ENCODE peak calls at places on chromosome 1, in four cellular contexts. One of them, this sample, is unnamed.
A peak's percentile ranks its signal among the peaks of the same experiment; 100 is the strongest.

GRCh38 chr1:19057182-19057779 is 100.8 kb upstream of the IFFO2 start:
- DNase-seq in dorsolateral prefrontal cortex: no peak
- DNase-seq in astrocyte: no peak
- DNase-seq in mesendoderm: no peak
- DNase-seq in this sample: no peak

GRCh38 chr1:63908016-63908415 is 134.2 kb downstream of the ROR1 start:
- DNase-seq in astrocyte: no peak
- DNase-seq in mesendoderm: peak; percentile 52
- DNase-seq in dorsolateral prefrontal cortex: no peak
- DNase-seq in this sample: no peak

GRCh38 chr1:35211113-35211399 is 18.1 kb upstream of the SFPQ start:
- DNase-seq in dorsolateral prefrontal cortex: no peak
- DNase-seq in mesendoderm: no peak
- DNase-seq in astrocyte: no peak
- DNase-seq in this sample: no peak

GRCh38 chr1:93715529-93716126 is 34.0 kb upstream of the BCAR3 start:
- DNase-seq in astrocyte: peak; percentile 82
- DNase-seq in dorsolateral prefrontal cortex: no peak
- DNase-seq in mesendoderm: peak; percentile 90
- DNase-seq in this sample: no peak

GRCh38 chr1:238537641-238538040 is 646.9 kb upstream of the ZP4 start:
- DNase-seq in dorsolateral prefrontal cortex: no peak
- DNase-seq in astrocyte: no peak
- DNase-seq in mesendoderm: no peak
- DNase-seq in this sample: no peak

GRCh38 chr1:178574345-178574744 is 61.4 kb downstream of the TEX35 start:
- DNase-seq in mesendoderm: no peak
- DNase-seq in dorsolateral prefrontal cortex: no peak
- DNase-seq in astrocyte: no peak
- DNase-seq in this sample: no peak

GRCh38 chr1:1437904-1438376 is 2.5 kb downstream of the VWA1 start:
- DNase-seq in dorsolateral prefrontal cortex: no peak
- DNase-seq in mesendoderm: no peak
- DNase-seq in astrocyte: no peak
- DNase-seq in this sample: no peak

GRCh38 chr1:246214708-246215504 is 292.2 kb downstream of the SMYD3 start:
- DNase-seq in mesendoderm: no peak
- DNase-seq in astrocyte: peak; percentile 94
- DNase-seq in dorsolateral prefrontal cortex: no peak
- DNase-seq in this sample: no peak

GRCh38 chr1:8121261-8122159 is 95.4 kb upstream of the ERRFI1 start:
- DNase-seq in astrocyte: peak; percentile 98
- DNase-seq in dorsolateral prefrontal cortex: no peak
- DNase-seq in mesendoderm: peak; percentile 61
- DNase-seq in this sample: no peak

GRCh38 chr1:56509713-56510641 is 69.4 kb downstream of the PLPP3 start:
- DNase-seq in astrocyte: no peak
- DNase-seq in mesendoderm: peak; percentile 49
- DNase-seq in dorsolateral prefrontal cortex: no peak
- DNase-seq in this sample: no peak

GRCh38 chr1:221708987-221709386 is 32.9 kb downstream of the DUSP10 start:
- DNase-seq in mesendoderm: peak; percentile 76
- DNase-seq in dorsolateral prefrontal cortex: peak; percentile 25
- DNase-seq in astrocyte: peak; percentile 86
- DNase-seq in this sample: peak; percentile 31

GRCh38 chr1:208119225-208119606 is 125.0 kb downstream of the PLXNA2 start:
- DNase-seq in mesendoderm: no peak
- DNase-seq in dorsolateral prefrontal cortex: no peak
- DNase-seq in astrocyte: no peak
- DNase-seq in this sample: no peak

GRCh38 chr1:59020151-59020997 is 236.5 kb upstream of the JUN start:
- DNase-seq in dorsolateral prefrontal cortex: no peak
- DNase-seq in astrocyte: peak; percentile 67
- DNase-seq in mesendoderm: no peak
- DNase-seq in this sample: peak; percentile 4

GRCh38 chr1:178500936-178501554 is 4.3 kb upstream of the CLEC20A start:
- DNase-seq in mesendoderm: peak; percentile 59
- DNase-seq in astrocyte: no peak
- DNase-seq in dorsolateral prefrontal cortex: no peak
- DNase-seq in this sample: no peak

GRCh38 chr1:7712731-7713323 is 58.3 kb upstream of the VAMP3 start:
- DNase-seq in astrocyte: no peak
- DNase-seq in mesendoderm: no peak
- DNase-seq in dorsolateral prefrontal cortex: no peak
- DNase-seq in this sample: no peak

GRCh38 chr1:9603307-9603706 is 14.6 kb downstream of the TMEM201 start:
- DNase-seq in dorsolateral prefrontal cortex: no peak
- DNase-seq in astrocyte: no peak
- DNase-seq in mesendoderm: no peak
- DNase-seq in this sample: no peak

GRCh38 chr1:97334454-97334853 is 586.4 kb downstream of the DPYD start:
- DNase-seq in mesendoderm: no peak
- DNase-seq in astrocyte: peak; percentile 98
- DNase-seq in dorsolateral prefrontal cortex: no peak
- DNase-seq in this sample: no peak

GRCh38 chr1:93489756-93490155 is 41.8 kb downstream of the FNBP1L start:
- DNase-seq in astrocyte: peak; percentile 46
- DNase-seq in mesendoderm: no peak
- DNase-seq in dorsolateral prefrontal cortex: no peak
- DNase-seq in this sample: no peak

GRCh38 chr1:1614204-1614953 is 921 bp upstream of the MIB2 start:
- DNase-seq in astrocyte: peak; percentile 86
- DNase-seq in dorsolateral prefrontal cortex: no peak
- DNase-seq in mesendoderm: no peak
- DNase-seq in this sample: peak; percentile 24

GRCh38 chr1:103372866-103373265 is 152.6 kb upstream of the RNPC3 start:
- DNase-seq in astrocyte: peak; percentile 52
- DNase-seq in dorsolateral prefrontal cortex: no peak
- DNase-seq in mesendoderm: no peak
- DNase-seq in this sample: no peak

GRCh38 chr1:210487021-210487420 is 158.3 kb downstream of the HHAT start:
- DNase-seq in astrocyte: no peak
- DNase-seq in dorsolateral prefrontal cortex: no peak
- DNase-seq in mesendoderm: no peak
- DNase-seq in this sample: no peak

GRCh38 chr1:53737648-53738204 is 1.2 kb downstream of the GLIS1 start:
- DNase-seq in mesendoderm: peak; percentile 75
- DNase-seq in astrocyte: no peak
- DNase-seq in dorsolateral prefrontal cortex: no peak
- DNase-seq in this sample: no peak

GRCh38 chr1:203031467-203031866 is 5.2 kb downstream of the PPFIA4 start:
- DNase-seq in astrocyte: no peak
- DNase-seq in dorsolateral prefrontal cortex: no peak
- DNase-seq in mesendoderm: no peak
- DNase-seq in this sample: no peak
- H3K27ac ChIP-seq in astrocyte: no peak overlapping the region
- H3K27ac ChIP-seq in dorsolateral prefrontal cortex: no peak overlapping the region
- H3K27ac ChIP-seq in mesendoderm: no peak overlapping the region
- H3K27ac ChIP-seq in this sample: no peak overlapping the region

DNA sequence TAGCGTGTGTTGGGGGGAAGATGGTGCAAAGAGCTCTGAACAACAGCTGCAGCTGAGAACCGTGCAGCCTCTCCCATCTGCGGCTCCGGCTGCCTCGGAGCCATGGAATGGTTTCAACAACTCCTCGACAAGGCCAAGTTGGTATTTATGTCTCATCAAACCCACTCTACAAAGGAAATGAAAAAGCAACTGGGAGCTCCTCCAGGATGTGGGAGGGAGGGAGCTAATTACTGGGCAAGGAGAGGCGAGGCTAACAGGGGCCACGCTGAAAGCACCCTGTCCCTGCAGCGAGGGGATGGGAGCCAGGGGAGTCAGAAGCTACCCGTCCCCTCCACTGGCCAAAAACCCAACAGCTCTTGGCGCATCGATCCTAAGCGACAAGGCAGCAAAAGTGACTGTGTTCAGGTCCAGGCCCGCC is 63.1 kb downstream of the ACOT7 start:
- DNase-seq in astrocyte: peak; percentile 83
- DNase-seq in mesendoderm: no peak
- DNase-seq in dorsolateral prefrontal cortex: no peak
- DNase-seq in this sample: peak; percentile 14
- H3K27ac ChIP-seq in astrocyte: peak overlapping the region; percentile 27
- H3K27ac ChIP-seq in mesendoderm: no peak overlapping the region
- H3K27ac ChIP-seq in dorsolateral prefrontal cortex: no peak overlapping the region
- H3K27ac ChIP-seq in this sample: no peak overlapping the region

DNA sequence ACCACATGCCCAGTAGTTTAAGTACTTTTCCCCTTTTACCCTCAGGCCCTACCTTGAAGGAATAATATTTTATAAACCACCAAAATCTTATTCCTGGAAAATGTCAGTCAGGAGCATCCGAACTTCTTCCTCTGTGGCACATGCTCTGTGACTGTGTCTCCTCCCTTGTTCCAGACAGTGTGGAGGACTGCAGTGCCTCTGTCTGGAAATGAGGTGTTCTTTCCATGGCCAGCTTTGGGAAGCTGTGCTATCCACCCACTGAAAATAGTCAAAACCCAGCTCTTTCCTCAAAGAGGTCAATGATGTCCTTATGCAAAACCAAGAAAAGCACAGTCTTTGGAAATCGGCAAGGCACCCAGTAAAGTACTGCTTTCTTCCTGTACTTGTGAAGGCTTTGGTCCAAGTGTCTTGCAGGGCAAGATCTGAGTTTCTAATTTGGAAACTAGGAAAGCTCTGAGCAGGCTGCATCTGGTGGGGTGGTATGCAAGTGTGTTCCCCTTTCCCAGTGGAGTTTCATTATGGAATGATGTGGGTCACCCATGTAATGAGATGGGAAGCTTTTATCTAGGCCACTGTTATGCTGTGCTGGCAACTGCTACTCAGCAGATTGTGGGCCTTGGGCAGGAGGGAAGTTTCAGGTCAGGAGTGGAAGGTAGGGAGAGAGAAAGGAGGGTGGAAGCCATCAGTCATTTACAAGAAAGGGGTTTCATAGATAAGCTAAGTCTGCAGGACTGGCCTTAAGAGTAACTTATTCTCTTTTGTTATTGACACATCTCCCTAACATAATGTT is 6.0 kb downstream of the KIAA0040 start:
- DNase-seq in dorsolateral prefrontal cortex: no peak
- DNase-seq in astrocyte: no peak
- DNase-seq in mesendoderm: no peak
- DNase-seq in this sample: no peak
- H3K27ac ChIP-seq in dorsolateral prefrontal cortex: no peak overlapping the region
- H3K27ac ChIP-seq in astrocyte: no peak overlapping the region
- H3K27ac ChIP-seq in mesendoderm: no peak overlapping the region
- H3K27ac ChIP-seq in this sample: no peak overlapping the region

DNA sequence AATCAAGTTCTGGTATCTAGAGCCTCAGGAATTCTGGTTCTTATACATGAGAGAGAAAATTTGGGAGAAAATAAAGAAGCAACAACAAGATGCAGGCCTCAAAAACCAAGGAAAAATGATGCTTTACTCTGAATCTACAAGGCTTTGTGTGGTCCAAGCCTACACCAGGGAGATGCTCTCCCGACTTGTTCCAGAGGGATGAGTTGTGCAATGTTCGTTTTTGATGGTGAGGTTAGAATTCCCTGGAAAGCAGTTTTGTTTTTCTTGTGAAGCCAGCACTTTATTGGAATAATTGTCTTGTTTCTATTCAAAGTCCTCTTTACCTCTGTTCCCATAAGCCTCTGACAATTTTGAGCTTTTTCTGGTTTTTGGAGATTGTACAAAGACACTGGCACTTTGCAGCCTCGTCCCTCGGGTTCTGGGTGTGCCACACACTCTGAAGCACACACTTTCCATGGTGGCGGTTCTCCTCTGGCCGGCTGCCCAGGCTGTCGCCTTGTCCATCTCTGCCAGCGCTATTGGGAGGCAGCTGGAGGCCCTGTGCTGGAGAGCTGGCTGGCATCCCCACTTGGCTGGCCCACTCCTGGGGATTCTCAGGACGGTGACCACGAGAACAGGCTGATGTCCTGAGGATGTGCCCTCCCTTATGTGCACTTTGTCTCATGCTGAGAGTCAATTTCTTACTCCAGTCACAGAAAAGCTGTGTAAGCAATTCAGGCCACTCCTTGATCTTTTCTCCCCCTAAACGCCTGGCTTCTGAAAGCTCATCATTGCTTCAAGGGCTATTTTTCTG is 70.2 kb downstream of the EDEM3 start:
- DNase-seq in mesendoderm: no peak
- DNase-seq in dorsolateral prefrontal cortex: peak; percentile 34
- DNase-seq in astrocyte: no peak
- DNase-seq in this sample: no peak
- H3K27ac ChIP-seq in mesendoderm: no peak overlapping the region
- H3K27ac ChIP-seq in dorsolateral prefrontal cortex: no peak overlapping the region
- H3K27ac ChIP-seq in astrocyte: no peak overlapping the region
- H3K27ac ChIP-seq in this sample: no peak overlapping the region

DNA sequence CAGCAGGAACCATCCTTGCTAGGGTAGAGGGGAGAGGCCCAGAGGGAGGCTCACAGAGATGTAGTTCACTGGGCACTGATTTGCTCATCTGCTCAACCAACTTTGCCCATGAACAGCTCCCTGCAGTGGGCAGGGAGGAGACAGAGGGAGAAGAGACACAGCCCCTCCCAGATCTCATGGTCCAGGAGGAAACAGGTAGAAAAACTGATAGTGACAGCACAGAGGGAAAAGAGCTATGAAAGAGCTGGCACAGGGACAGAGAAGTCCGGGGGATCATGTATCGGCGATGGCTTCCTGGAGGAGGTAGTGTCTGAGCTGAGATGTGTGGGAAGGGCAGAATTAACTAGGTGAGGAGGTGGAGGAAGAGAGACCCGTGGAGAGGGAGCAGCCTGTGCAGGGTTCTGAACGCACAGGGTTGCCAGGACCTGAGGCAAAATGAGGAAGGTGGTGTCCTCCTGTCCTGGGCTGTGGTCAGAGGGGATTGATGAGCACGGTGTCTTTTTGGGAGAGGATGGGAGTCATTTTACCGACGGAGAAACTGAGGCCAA is 85.9 kb downstream of the PTPRU start:
- DNase-seq in mesendoderm: no peak
- DNase-seq in dorsolateral prefrontal cortex: no peak
- DNase-seq in astrocyte: no peak
- DNase-seq in this sample: no peak
- H3K27ac ChIP-seq in mesendoderm: no peak overlapping the region
- H3K27ac ChIP-seq in dorsolateral prefrontal cortex: no peak overlapping the region
- H3K27ac ChIP-seq in astrocyte: no peak overlapping the region
- H3K27ac ChIP-seq in this sample: no peak overlapping the region

GRCh38 chr1:33009561-33009960 is 27.1 kb downstream of the AK2 start:
- DNase-seq in astrocyte: no peak
- DNase-seq in mesendoderm: no peak
- DNase-seq in dorsolateral prefrontal cortex: no peak
- DNase-seq in this sample: no peak
- H3K27ac ChIP-seq in astrocyte: no peak overlapping the region
- H3K27ac ChIP-seq in mesendoderm: no peak overlapping the region
- H3K27ac ChIP-seq in dorsolateral prefrontal cortex: peak overlapping the region; percentile 71
- H3K27ac ChIP-seq in this sample: no peak overlapping the region

This sample was measured in substantia nigra.